ENCODE peak calls at places on chromosomes 12 and 14, in seven cellular contexts. One of them, this sample, is unnamed.
A peak's percentile ranks its signal among the peaks of the same experiment; 100 is the strongest.

GRCh38 chr12:75443709-75444108 is 36.8 kb upstream of the GLIPR1 start:
- DNase-seq in PC-9: no peak
- DNase-seq in cardiac muscle cell: no peak
- DNase-seq in psoas muscle: no peak
- DNase-seq in CD8-positive, alpha-beta T cell: no peak
- DNase-seq in MCF 10A: no peak
- DNase-seq in HCT116: no peak
- DNase-seq in this sample: no peak

GRCh38 chr12:778615-779014 is 26.2 kb downstream of the WNK1 start:
- DNase-seq in PC-9: no peak
- DNase-seq in cardiac muscle cell: no peak
- DNase-seq in psoas muscle: no peak
- DNase-seq in CD8-positive, alpha-beta T cell: no peak
- DNase-seq in MCF 10A: no peak
- DNase-seq in HCT116: no peak
- DNase-seq in this sample: no peak

GRCh38 chr12:34400423-34400881 is 378.2 kb downstream of the ALG10 start:
- DNase-seq in PC-9: peak; percentile 0
- DNase-seq in cardiac muscle cell: no peak
- DNase-seq in psoas muscle: peak; percentile 30
- DNase-seq in CD8-positive, alpha-beta T cell: no peak
- DNase-seq in MCF 10A: no peak
- DNase-seq in HCT116: no peak
- DNase-seq in this sample: peak; percentile 9

GRCh38 chr12:112839386-112839972 is 47.9 kb downstream of the RPH3A start:
- DNase-seq in PC-9: peak; percentile 25
- DNase-seq in cardiac muscle cell: peak; percentile 77
- DNase-seq in psoas muscle: no peak
- DNase-seq in CD8-positive, alpha-beta T cell: no peak
- DNase-seq in MCF 10A: peak; percentile 51
- DNase-seq in HCT116: no peak
- DNase-seq in this sample: no peak

GRCh38 chr12:88958153-88958552 is 377.9 kb upstream of the KITLG start:
- DNase-seq in PC-9: no peak
- DNase-seq in cardiac muscle cell: no peak
- DNase-seq in psoas muscle: no peak
- DNase-seq in CD8-positive, alpha-beta T cell: no peak
- DNase-seq in MCF 10A: no peak
- DNase-seq in HCT116: no peak
- DNase-seq in this sample: no peak

GRCh38 chr12:81450920-81451739 is 308.0 kb downstream of the PPFIA2 start:
- DNase-seq in PC-9: peak; percentile 11
- DNase-seq in cardiac muscle cell: peak; percentile 81
- DNase-seq in psoas muscle: no peak
- DNase-seq in CD8-positive, alpha-beta T cell: no peak
- DNase-seq in MCF 10A: peak; percentile 76
- DNase-seq in HCT116: peak; percentile 76
- DNase-seq in this sample: peak; percentile 23

GRCh38 chr12:106094304-106094703 is 44.5 kb downstream of the NUAK1 start:
- DNase-seq in PC-9: no peak
- DNase-seq in cardiac muscle cell: no peak
- DNase-seq in psoas muscle: no peak
- DNase-seq in CD8-positive, alpha-beta T cell: no peak
- DNase-seq in MCF 10A: no peak
- DNase-seq in HCT116: no peak
- DNase-seq in this sample: no peak

GRCh38 chr14:94989417-94989816 is 167.9 kb downstream of the DICER1 start:
- DNase-seq in PC-9: no peak
- DNase-seq in cardiac muscle cell: no peak
- DNase-seq in psoas muscle: no peak
- DNase-seq in CD8-positive, alpha-beta T cell: no peak
- DNase-seq in MCF 10A: no peak
- DNase-seq in HCT116: no peak
- DNase-seq in this sample: no peak

GRCh38 chr12:53660064-53660463 is 15.8 kb downstream of the ATP5MC2 start:
- DNase-seq in PC-9: no peak
- DNase-seq in cardiac muscle cell: peak; percentile 78
- DNase-seq in psoas muscle: no peak
- DNase-seq in CD8-positive, alpha-beta T cell: no peak
- DNase-seq in MCF 10A: no peak
- DNase-seq in HCT116: no peak
- DNase-seq in this sample: no peak

GRCh38 chr12:116361404-116362223 is 84.1 kb upstream of the MED13L start:
- DNase-seq in PC-9: no peak
- DNase-seq in cardiac muscle cell: no peak
- DNase-seq in psoas muscle: peak; percentile 78
- DNase-seq in CD8-positive, alpha-beta T cell: no peak
- DNase-seq in MCF 10A: no peak
- DNase-seq in HCT116: no peak
- DNase-seq in this sample: no peak

GRCh38 chr14:106378191-106378590 is 851.8 kb downstream of the TMEM121 start:
- DNase-seq in PC-9: no peak
- DNase-seq in cardiac muscle cell: no peak
- DNase-seq in psoas muscle: no peak
- DNase-seq in CD8-positive, alpha-beta T cell: no peak
- DNase-seq in MCF 10A: peak; percentile 6
- DNase-seq in HCT116: no peak
- DNase-seq in this sample: no peak
- TF ChIP-seq CTCF in PC-9: peak; percentile 34
- TF ChIP-seq CTCF in cardiac muscle cell: no peak
- TF ChIP-seq CTCF in psoas muscle: no peak
- TF ChIP-seq CTCF in CD8-positive, alpha-beta T cell: peak; percentile 64
- TF ChIP-seq CTCF in MCF 10A: peak; percentile 21
- TF ChIP-seq CTCF in HCT116: no peak
- TF ChIP-seq CTCF in this sample: no peak

GRCh38 chr14:101112351-101113107 is 209.0 kb upstream of the RTL1 start:
- DNase-seq in PC-9: no peak
- DNase-seq in cardiac muscle cell: no peak
- DNase-seq in psoas muscle: peak; percentile 34
- DNase-seq in CD8-positive, alpha-beta T cell: no peak
- DNase-seq in MCF 10A: no peak
- DNase-seq in HCT116: no peak
- DNase-seq in this sample: no peak
- TF ChIP-seq CTCF in PC-9: no peak
- TF ChIP-seq CTCF in cardiac muscle cell: no peak
- TF ChIP-seq CTCF in psoas muscle: no peak
- TF ChIP-seq CTCF in CD8-positive, alpha-beta T cell: no peak
- TF ChIP-seq CTCF in MCF 10A: no peak
- TF ChIP-seq CTCF in HCT116: no peak
- TF ChIP-seq CTCF in this sample: no peak

GRCh38 chr14:89096946-89097345 is 272.5 kb downstream of the TTC8 start:
- DNase-seq in PC-9: no peak
- DNase-seq in cardiac muscle cell: no peak
- DNase-seq in psoas muscle: no peak
- DNase-seq in CD8-positive, alpha-beta T cell: no peak
- DNase-seq in MCF 10A: no peak
- DNase-seq in HCT116: no peak
- DNase-seq in this sample: no peak
- TF ChIP-seq CTCF in PC-9: no peak
- TF ChIP-seq CTCF in cardiac muscle cell: no peak
- TF ChIP-seq CTCF in psoas muscle: no peak
- TF ChIP-seq CTCF in CD8-positive, alpha-beta T cell: no peak
- TF ChIP-seq CTCF in MCF 10A: no peak
- TF ChIP-seq CTCF in HCT116: no peak
- TF ChIP-seq CTCF in this sample: no peak

GRCh38 chr12:111174283-111175108 is 194.4 kb downstream of the PHETA1 start:
- DNase-seq in PC-9: no peak
- DNase-seq in cardiac muscle cell: peak; percentile 17
- DNase-seq in psoas muscle: no peak
- DNase-seq in CD8-positive, alpha-beta T cell: no peak
- DNase-seq in MCF 10A: peak; percentile 27
- DNase-seq in HCT116: peak; percentile 4
- DNase-seq in this sample: no peak
- TF ChIP-seq CTCF in PC-9: no peak
- TF ChIP-seq CTCF in cardiac muscle cell: peak; percentile 12
- TF ChIP-seq CTCF in psoas muscle: peak; percentile 18
- TF ChIP-seq CTCF in CD8-positive, alpha-beta T cell: no peak
- TF ChIP-seq CTCF in MCF 10A: no peak
- TF ChIP-seq CTCF in HCT116: peak; percentile 45
- TF ChIP-seq CTCF in this sample: peak; percentile 13

DNA sequence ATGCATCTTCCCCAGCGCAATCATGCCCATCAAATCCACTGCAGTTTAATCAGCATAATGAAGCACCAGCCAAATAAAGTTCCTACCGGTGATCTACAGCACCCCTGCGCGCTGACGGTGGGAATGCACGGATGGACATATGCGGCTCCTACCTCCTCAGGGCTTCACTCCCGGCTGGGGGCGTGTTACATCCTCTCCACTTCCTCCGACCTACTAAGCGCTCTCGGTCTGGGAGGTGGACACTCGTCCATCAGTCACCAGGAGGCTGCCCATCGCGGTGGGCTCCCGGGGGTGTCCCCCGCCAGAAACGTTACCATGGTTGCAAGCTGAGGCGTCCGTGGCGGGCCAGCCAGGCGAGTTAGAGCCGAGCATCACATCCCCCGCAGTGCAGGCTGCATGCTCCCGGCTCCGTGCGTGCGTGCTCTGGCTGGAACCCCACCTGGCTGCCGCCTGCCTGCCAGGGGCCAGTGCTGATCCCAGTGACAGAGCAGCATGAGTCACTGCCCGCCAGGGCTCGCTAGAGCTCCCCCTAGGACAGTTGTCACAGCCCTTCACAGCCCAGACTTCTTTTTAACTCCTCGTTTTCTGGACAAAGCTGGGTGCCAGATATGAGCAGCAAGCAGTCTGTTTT is 73.0 kb downstream of the CIT start:
- DNase-seq in PC-9: peak; percentile 47
- DNase-seq in cardiac muscle cell: peak; percentile 52
- DNase-seq in psoas muscle: peak; percentile 87
- DNase-seq in CD8-positive, alpha-beta T cell: no peak
- DNase-seq in MCF 10A: peak; percentile 76
- DNase-seq in HCT116: peak; percentile 33
- DNase-seq in this sample: peak; percentile 58
- TF ChIP-seq CTCF in PC-9: peak; percentile 39
- TF ChIP-seq CTCF in cardiac muscle cell: peak; percentile 37
- TF ChIP-seq CTCF in psoas muscle: peak; percentile 41
- TF ChIP-seq CTCF in CD8-positive, alpha-beta T cell: no peak
- TF ChIP-seq CTCF in MCF 10A: peak; percentile 27
- TF ChIP-seq CTCF in HCT116: peak; percentile 45
- TF ChIP-seq CTCF in this sample: peak; percentile 71

GRCh38 chr14:102063092-102063807 is 23.6 kb downstream of the HSP90AA1 start:
- DNase-seq in PC-9: peak; percentile 95
- DNase-seq in cardiac muscle cell: peak; percentile 94
- DNase-seq in psoas muscle: peak; percentile 91
- DNase-seq in CD8-positive, alpha-beta T cell: peak; percentile 45
- DNase-seq in MCF 10A: peak; percentile 88
- DNase-seq in HCT116: peak; percentile 91
- DNase-seq in this sample: peak; percentile 42
- TF ChIP-seq CTCF in PC-9: peak; percentile 88
- TF ChIP-seq CTCF in cardiac muscle cell: peak; percentile 56
- TF ChIP-seq CTCF in psoas muscle: peak; percentile 49
- TF ChIP-seq CTCF in CD8-positive, alpha-beta T cell: peak; percentile 32
- TF ChIP-seq CTCF in MCF 10A: peak; percentile 29
- TF ChIP-seq CTCF in HCT116: peak; percentile 88
- TF ChIP-seq CTCF in this sample: peak; percentile 49

GRCh38 chr14:35822501-35822900 is 3.6 kb upstream of the BRMS1L start:
- DNase-seq in PC-9: no peak
- DNase-seq in cardiac muscle cell: no peak
- DNase-seq in psoas muscle: no peak
- DNase-seq in CD8-positive, alpha-beta T cell: no peak
- DNase-seq in MCF 10A: no peak
- DNase-seq in HCT116: no peak
- DNase-seq in this sample: no peak

GRCh38 chr14:35814371-35815005 is 5.4 kb upstream of the RALGAPA1 start:
- DNase-seq in PC-9: peak; percentile 35
- DNase-seq in cardiac muscle cell: peak; percentile 64
- DNase-seq in psoas muscle: no peak
- DNase-seq in CD8-positive, alpha-beta T cell: peak; percentile 74
- DNase-seq in MCF 10A: peak; percentile 82
- DNase-seq in HCT116: peak; percentile 47
- DNase-seq in this sample: peak; percentile 48

GRCh38 chr14:35821546-35822411 is 4.4 kb upstream of the BRMS1L start:
- DNase-seq in PC-9: peak; percentile 3
- DNase-seq in cardiac muscle cell: peak; percentile 62
- DNase-seq in psoas muscle: no peak
- DNase-seq in CD8-positive, alpha-beta T cell: no peak
- DNase-seq in MCF 10A: peak; percentile 59
- DNase-seq in HCT116: peak; percentile 53
- DNase-seq in this sample: no peak

GRCh38 chr14:35819591-35820540 is 6.3 kb upstream of the BRMS1L start:
- DNase-seq in PC-9: no peak
- DNase-seq in cardiac muscle cell: no peak
- DNase-seq in psoas muscle: no peak
- DNase-seq in CD8-positive, alpha-beta T cell: no peak
- DNase-seq in MCF 10A: no peak
- DNase-seq in HCT116: no peak
- DNase-seq in this sample: no peak

DNA sequence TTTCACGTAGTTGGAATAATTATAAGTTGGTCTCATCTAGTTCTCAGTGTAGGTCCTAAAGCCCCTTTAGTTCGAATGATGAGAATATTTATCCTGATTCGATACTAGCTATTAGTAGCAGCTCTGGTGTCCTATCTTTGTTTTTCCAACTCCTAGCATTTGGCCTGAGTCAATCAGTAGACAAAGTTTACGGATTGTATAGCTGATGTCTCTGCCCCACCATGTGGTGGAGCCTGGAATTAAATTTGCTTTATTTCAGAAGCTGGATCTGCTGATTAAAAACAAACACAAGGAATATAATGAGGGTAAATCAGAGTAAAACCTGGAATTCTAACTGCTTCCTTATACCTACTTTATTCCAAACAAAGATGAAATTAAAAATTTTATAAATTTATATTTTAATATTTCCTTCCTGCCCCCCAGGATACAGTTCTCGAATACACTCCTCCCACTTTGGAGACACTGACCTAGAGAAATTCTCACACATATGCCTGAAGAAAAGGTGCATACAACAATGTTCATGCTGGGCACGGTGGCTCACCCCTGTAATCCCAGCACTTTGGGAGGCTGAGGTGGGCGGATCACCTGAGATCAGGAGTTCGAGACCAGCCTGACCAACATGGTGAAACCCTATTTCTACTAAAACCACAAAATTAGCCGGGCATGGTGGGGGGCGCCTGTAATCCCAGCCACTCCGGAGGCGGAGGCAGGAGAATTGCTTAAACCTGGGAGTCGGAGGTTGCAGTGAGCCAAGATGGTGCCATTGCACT is 7.6 kb upstream of the BRMS1L start:
- DNase-seq in PC-9: peak; percentile 16
- DNase-seq in cardiac muscle cell: peak; percentile 61
- DNase-seq in psoas muscle: no peak
- DNase-seq in CD8-positive, alpha-beta T cell: no peak
- DNase-seq in MCF 10A: peak; percentile 54
- DNase-seq in HCT116: no peak
- DNase-seq in this sample: no peak
- TF ChIP-seq CTCF in PC-9: peak; percentile 65
- TF ChIP-seq CTCF in cardiac muscle cell: peak; percentile 62
- TF ChIP-seq CTCF in psoas muscle: peak; percentile 71
- TF ChIP-seq CTCF in CD8-positive, alpha-beta T cell: peak; percentile 76
- TF ChIP-seq CTCF in MCF 10A: peak; percentile 58
- TF ChIP-seq CTCF in HCT116: peak; percentile 42
- TF ChIP-seq CTCF in this sample: peak; percentile 59

This sample was measured in progenitor cell of endocrine pancreas.